ENCODE peak calls at places on chromosomes 6 and 20, in eight cellular contexts. One of them, this sample, is unnamed.

GRCh38 chr6:20367716-20368485 is 33.8 kb upstream of the E2F3 start:
- DNase-seq in AG04449: no peak
- DNase-seq in H7: no peak
- DNase-seq in CD8-positive, alpha-beta T cell: no peak
- DNase-seq in cardiac muscle cell: no peak
- DNase-seq in right atrium auricular region: no peak
- DNase-seq in brain microvascular endothelial cell: no peak
- DNase-seq in tibial artery: no peak
- DNase-seq in this sample: no peak

GRCh38 chr6:80094017-80094416 is 12.5 kb upstream of the BCKDHB start:
- DNase-seq in AG04449: no peak
- DNase-seq in H7: peak; percentile 27
- DNase-seq in CD8-positive, alpha-beta T cell: no peak
- DNase-seq in cardiac muscle cell: peak; percentile 35
- DNase-seq in right atrium auricular region: no peak
- DNase-seq in brain microvascular endothelial cell: peak; percentile 3
- DNase-seq in tibial artery: no peak
- DNase-seq in this sample: no peak

GRCh38 chr6:131917763-131918649 is 33.2 kb downstream of the CCN2 start:
- DNase-seq in AG04449: no peak
- DNase-seq in H7: no peak
- DNase-seq in CD8-positive, alpha-beta T cell: no peak
- DNase-seq in cardiac muscle cell: no peak
- DNase-seq in right atrium auricular region: no peak
- DNase-seq in brain microvascular endothelial cell: no peak
- DNase-seq in tibial artery: no peak
- DNase-seq in this sample: no peak

GRCh38 chr20:20363449-20364015 is 4.4 kb upstream of the INSM1 start:
- DNase-seq in AG04449: no peak
- DNase-seq in H7: peak; percentile 78
- DNase-seq in CD8-positive, alpha-beta T cell: no peak
- DNase-seq in cardiac muscle cell: peak; percentile 5
- DNase-seq in right atrium auricular region: no peak
- DNase-seq in brain microvascular endothelial cell: no peak
- DNase-seq in tibial artery: no peak
- DNase-seq in this sample: no peak

GRCh38 chr6:131065824-131066171 is 2.8 kb upstream of the EPB41L2 start:
- DNase-seq in AG04449: no peak
- DNase-seq in H7: no peak
- DNase-seq in CD8-positive, alpha-beta T cell: no peak
- DNase-seq in cardiac muscle cell: no peak
- DNase-seq in right atrium auricular region: no peak
- DNase-seq in brain microvascular endothelial cell: no peak
- DNase-seq in tibial artery: no peak
- DNase-seq in this sample: no peak

GRCh38 chr6:22570185-22570551 is 802 bp downstream of the HDGFL1 start:
- DNase-seq in AG04449: no peak
- DNase-seq in H7: no peak
- DNase-seq in CD8-positive, alpha-beta T cell: no peak
- DNase-seq in cardiac muscle cell: no peak
- DNase-seq in right atrium auricular region: no peak
- DNase-seq in brain microvascular endothelial cell: no peak
- DNase-seq in tibial artery: no peak
- DNase-seq in this sample: no peak

GRCh38 chr6:52077180-52077884 is 10.1 kb downstream of the PKHD1 start:
- DNase-seq in AG04449: no peak
- DNase-seq in H7: peak; percentile 18
- DNase-seq in CD8-positive, alpha-beta T cell: no peak
- DNase-seq in cardiac muscle cell: no peak
- DNase-seq in right atrium auricular region: no peak
- DNase-seq in brain microvascular endothelial cell: no peak
- DNase-seq in tibial artery: no peak
- DNase-seq in this sample: no peak

GRCh38 chr6:25351485-25351884 is 72.3 kb downstream of the CARMIL1 start:
- DNase-seq in AG04449: no peak
- DNase-seq in H7: no peak
- DNase-seq in CD8-positive, alpha-beta T cell: no peak
- DNase-seq in cardiac muscle cell: no peak
- DNase-seq in right atrium auricular region: no peak
- DNase-seq in brain microvascular endothelial cell: no peak
- DNase-seq in tibial artery: no peak
- DNase-seq in this sample: no peak

GRCh38 chr20:46040902-46041535 is 12.0 kb downstream of the SLC12A5 start:
- DNase-seq in AG04449: no peak
- DNase-seq in H7: peak; percentile 88
- DNase-seq in CD8-positive, alpha-beta T cell: peak; percentile 25
- DNase-seq in cardiac muscle cell: peak; percentile 88
- DNase-seq in right atrium auricular region: no peak
- DNase-seq in brain microvascular endothelial cell: no peak
- DNase-seq in tibial artery: no peak
- DNase-seq in this sample: no peak

GRCh38 chr6:147361582-147361981 is 146.9 kb upstream of the SAMD5 start:
- DNase-seq in AG04449: no peak
- DNase-seq in H7: no peak
- DNase-seq in CD8-positive, alpha-beta T cell: no peak
- DNase-seq in cardiac muscle cell: no peak
- DNase-seq in right atrium auricular region: no peak
- DNase-seq in brain microvascular endothelial cell: no peak
- DNase-seq in tibial artery: no peak
- DNase-seq in this sample: no peak

GRCh38 chr20:32626859-32627636 is 41.9 kb upstream of the NOL4L start:
- DNase-seq in AG04449: no peak
- DNase-seq in H7: peak; percentile 74
- DNase-seq in CD8-positive, alpha-beta T cell: no peak
- DNase-seq in cardiac muscle cell: no peak
- DNase-seq in right atrium auricular region: no peak
- DNase-seq in brain microvascular endothelial cell: no peak
- DNase-seq in tibial artery: no peak
- DNase-seq in this sample: no peak

GRCh38 chr6:49551866-49552129 is 1.3 kb downstream of the C6orf141 start:
- DNase-seq in AG04449: no peak
- DNase-seq in H7: no peak
- DNase-seq in CD8-positive, alpha-beta T cell: no peak
- DNase-seq in cardiac muscle cell: no peak
- DNase-seq in right atrium auricular region: no peak
- DNase-seq in brain microvascular endothelial cell: no peak
- DNase-seq in tibial artery: no peak
- DNase-seq in this sample: no peak

DNA sequence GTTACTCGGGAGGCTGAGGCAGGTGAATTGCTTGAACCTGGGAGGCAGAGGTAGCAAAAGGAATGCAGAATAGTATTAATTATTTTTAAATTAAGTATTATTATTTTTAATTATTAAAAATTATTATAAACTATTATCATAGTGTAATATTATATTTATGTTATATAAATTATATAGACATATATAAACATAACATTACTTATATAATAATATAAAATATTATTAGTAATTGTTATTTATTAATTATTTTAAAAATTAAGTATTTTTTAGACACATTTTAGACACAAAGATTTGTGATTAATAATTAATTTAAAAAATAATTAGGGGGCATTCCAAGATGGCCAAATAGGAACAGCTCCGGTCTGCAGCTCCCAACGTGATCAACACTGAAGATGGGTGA is 31.7 kb upstream of the TGM3 start:
- DNase-seq in AG04449: no peak
- DNase-seq in H7: no peak
- DNase-seq in CD8-positive, alpha-beta T cell: no peak
- DNase-seq in cardiac muscle cell: no peak
- DNase-seq in right atrium auricular region: no peak
- DNase-seq in brain microvascular endothelial cell: no peak
- DNase-seq in tibial artery: no peak
- DNase-seq in this sample: no peak
- H3K4me3 ChIP-seq in AG04449: no peak overlapping the region
- H3K4me3 ChIP-seq in H7: no peak overlapping the region
- H3K4me3 ChIP-seq in CD8-positive, alpha-beta T cell: no peak overlapping the region
- H3K4me3 ChIP-seq in cardiac muscle cell: no peak overlapping the region
- H3K4me3 ChIP-seq in right atrium auricular region: no peak overlapping the region
- H3K4me3 ChIP-seq in brain microvascular endothelial cell: no peak overlapping the region
- H3K4me3 ChIP-seq in tibial artery: no peak overlapping the region
- H3K4me3 ChIP-seq in this sample: no peak overlapping the region

DNA sequence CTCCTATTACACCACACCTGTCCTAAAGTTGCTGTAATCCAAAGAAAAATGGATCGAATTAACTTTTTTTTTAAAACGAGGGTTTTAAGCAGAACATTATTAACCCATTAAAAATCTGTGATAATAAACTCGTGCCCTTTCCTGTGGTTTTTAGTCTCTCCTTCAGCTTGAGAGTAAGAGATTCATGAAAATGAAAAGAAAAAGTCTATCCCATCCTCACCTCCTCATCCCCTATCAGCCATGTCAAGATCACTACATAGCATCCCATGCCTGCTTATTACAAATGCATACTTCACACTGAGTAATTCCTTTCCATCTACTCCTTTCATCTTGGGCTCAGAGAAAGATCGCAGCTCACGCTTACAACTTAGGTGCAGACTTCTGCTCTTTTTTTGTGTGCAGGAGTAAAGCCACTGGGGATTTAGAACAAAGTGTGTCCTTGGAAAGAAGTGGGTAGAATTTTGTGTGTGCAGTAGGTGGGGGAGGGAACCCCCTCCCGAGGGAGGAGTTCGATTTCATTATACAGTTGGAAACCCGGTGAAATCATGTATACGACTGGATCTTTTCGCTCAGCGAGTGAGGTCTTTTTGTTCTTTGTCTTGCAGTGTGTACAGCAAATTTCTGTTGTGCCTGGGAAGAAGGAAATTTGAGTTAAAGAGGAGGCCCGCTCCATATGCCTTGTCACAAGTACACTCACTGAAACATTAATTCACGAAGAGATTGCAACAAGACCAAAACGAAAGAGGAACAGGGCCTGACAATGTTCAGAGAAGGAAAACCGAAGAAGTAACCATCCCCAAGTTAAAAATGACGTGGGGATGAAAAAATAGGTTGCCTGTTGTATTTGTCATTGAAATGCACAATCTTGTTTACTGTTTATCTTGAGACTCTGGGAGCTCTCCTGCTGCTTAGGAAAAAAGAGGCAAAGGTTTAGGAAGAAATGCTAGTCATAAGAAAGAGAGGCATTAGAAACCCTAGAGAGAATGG is 146.5 kb upstream of the ZNF217 start:
- DNase-seq in AG04449: no peak
- DNase-seq in H7: no peak
- DNase-seq in CD8-positive, alpha-beta T cell: no peak
- DNase-seq in cardiac muscle cell: peak; percentile 3
- DNase-seq in right atrium auricular region: no peak
- DNase-seq in brain microvascular endothelial cell: no peak
- DNase-seq in tibial artery: no peak
- DNase-seq in this sample: no peak
- H3K4me3 ChIP-seq in AG04449: peak overlapping the region; percentile 36
- H3K4me3 ChIP-seq in H7: no peak overlapping the region
- H3K4me3 ChIP-seq in CD8-positive, alpha-beta T cell: peak overlapping the region; percentile 10
- H3K4me3 ChIP-seq in cardiac muscle cell: no peak overlapping the region
- H3K4me3 ChIP-seq in right atrium auricular region: no peak overlapping the region
- H3K4me3 ChIP-seq in brain microvascular endothelial cell: peak overlapping the region; percentile 10
- H3K4me3 ChIP-seq in tibial artery: no peak overlapping the region
- H3K4me3 ChIP-seq in this sample: peak overlapping the region; percentile 7

GRCh38 chr6:96836579-96837137 is 619 bp downstream of the GPR63 start:
- DNase-seq in AG04449: no peak
- DNase-seq in H7: peak; percentile 72
- DNase-seq in CD8-positive, alpha-beta T cell: no peak
- DNase-seq in cardiac muscle cell: peak; percentile 24
- DNase-seq in right atrium auricular region: no peak
- DNase-seq in brain microvascular endothelial cell: peak; percentile 14
- DNase-seq in tibial artery: no peak
- DNase-seq in this sample: no peak
- H3K4me3 ChIP-seq in AG04449: peak overlapping the region; percentile 64
- H3K4me3 ChIP-seq in H7: peak overlapping the region; percentile 86
- H3K4me3 ChIP-seq in CD8-positive, alpha-beta T cell: peak overlapping the region; percentile 74
- H3K4me3 ChIP-seq in cardiac muscle cell: peak overlapping the region; percentile 94
- H3K4me3 ChIP-seq in right atrium auricular region: peak overlapping the region; percentile 70
- H3K4me3 ChIP-seq in brain microvascular endothelial cell: peak overlapping the region; percentile 65
- H3K4me3 ChIP-seq in tibial artery: peak overlapping the region; percentile 94
- H3K4me3 ChIP-seq in this sample: peak overlapping the region; percentile 85

GRCh38 chr20:51526105-51526470 is 16.4 kb downstream of the NFATC2 start:
- DNase-seq in AG04449: no peak
- DNase-seq in H7: no peak
- DNase-seq in CD8-positive, alpha-beta T cell: no peak
- DNase-seq in cardiac muscle cell: no peak
- DNase-seq in right atrium auricular region: no peak
- DNase-seq in brain microvascular endothelial cell: no peak
- DNase-seq in tibial artery: no peak
- DNase-seq in this sample: no peak
- H3K4me3 ChIP-seq in AG04449: no peak overlapping the region
- H3K4me3 ChIP-seq in H7: no peak overlapping the region
- H3K4me3 ChIP-seq in CD8-positive, alpha-beta T cell: peak overlapping the region; percentile 13
- H3K4me3 ChIP-seq in cardiac muscle cell: no peak overlapping the region
- H3K4me3 ChIP-seq in right atrium auricular region: no peak overlapping the region
- H3K4me3 ChIP-seq in brain microvascular endothelial cell: no peak overlapping the region
- H3K4me3 ChIP-seq in tibial artery: no peak overlapping the region
- H3K4me3 ChIP-seq in this sample: no peak overlapping the region

GRCh38 chr6:15505463-15505918 is 157.3 kb downstream of the DTNBP1 start:
- DNase-seq in AG04449: no peak
- DNase-seq in H7: no peak
- DNase-seq in CD8-positive, alpha-beta T cell: no peak
- DNase-seq in cardiac muscle cell: no peak
- DNase-seq in right atrium auricular region: no peak
- DNase-seq in brain microvascular endothelial cell: no peak
- DNase-seq in tibial artery: no peak
- DNase-seq in this sample: peak; percentile 53
- H3K4me3 ChIP-seq in AG04449: peak overlapping the region; percentile 48
- H3K4me3 ChIP-seq in H7: no peak overlapping the region
- H3K4me3 ChIP-seq in CD8-positive, alpha-beta T cell: no peak overlapping the region
- H3K4me3 ChIP-seq in cardiac muscle cell: no peak overlapping the region
- H3K4me3 ChIP-seq in right atrium auricular region: peak overlapping the region; percentile 36
- H3K4me3 ChIP-seq in brain microvascular endothelial cell: peak overlapping the region; percentile 32
- H3K4me3 ChIP-seq in tibial artery: peak overlapping the region; percentile 31
- H3K4me3 ChIP-seq in this sample: no peak overlapping the region